ENCODE peak calls at places on chromosomes 11 and 22, in five cellular contexts. One of them, this sample, is unnamed.

GRCh38 chr11:90639687-90640086 is 416.8 kb upstream of the CHORDC1 start:
- DNase-seq in iris pigment epithelial cell: peak
- DNase-seq in germinal center: no peak
- DNase-seq in neural progenitor cell: no peak
- DNase-seq in HEK293T: no peak
- DNase-seq in this sample: no peak

GRCh38 chr11:58580311-58580710 is 1.4 kb downstream of the ZFP91 start:
- DNase-seq in iris pigment epithelial cell: no peak
- DNase-seq in germinal center: no peak
- DNase-seq in neural progenitor cell: no peak
- DNase-seq in HEK293T: no peak
- DNase-seq in this sample: no peak

GRCh38 chr11:9893474-9893873 is 229.6 kb downstream of the SWAP70 start:
- DNase-seq in iris pigment epithelial cell: peak
- DNase-seq in germinal center: no peak
- DNase-seq in neural progenitor cell: peak
- DNase-seq in HEK293T: no peak
- DNase-seq in this sample: no peak

GRCh38 chr11:85685820-85686459 is at the start of gene CCDC89:
- DNase-seq in iris pigment epithelial cell: peak
- DNase-seq in germinal center: peak
- DNase-seq in neural progenitor cell: peak
- DNase-seq in HEK293T: peak
- DNase-seq in this sample: no peak

GRCh38 chr22:19769393-19769715 is 8.8 kb downstream of the TBX1 start:
- DNase-seq in iris pigment epithelial cell: no peak
- DNase-seq in germinal center: no peak
- DNase-seq in neural progenitor cell: no peak
- DNase-seq in HEK293T: no peak
- DNase-seq in this sample: no peak

GRCh38 chr11:73971175-73971719 is 11.4 kb downstream of the UCP2 start:
- DNase-seq in iris pigment epithelial cell: no peak
- DNase-seq in germinal center: no peak
- DNase-seq in neural progenitor cell: no peak
- DNase-seq in HEK293T: no peak
- DNase-seq in this sample: no peak

GRCh38 chr22:26770624-26771023 is 113.2 kb downstream of the MIAT start:
- DNase-seq in iris pigment epithelial cell: peak
- DNase-seq in germinal center: no peak
- DNase-seq in neural progenitor cell: no peak
- DNase-seq in HEK293T: no peak
- DNase-seq in this sample: no peak

GRCh38 chr22:40819741-40820140 is 595 bp upstream of the SLC25A17 start:
- DNase-seq in iris pigment epithelial cell: peak
- DNase-seq in germinal center: peak
- DNase-seq in neural progenitor cell: peak
- DNase-seq in HEK293T: no peak
- DNase-seq in this sample: no peak

GRCh38 chr11:126083829-126084607 is 21.4 kb upstream of the CDON start:
- DNase-seq in iris pigment epithelial cell: no peak
- DNase-seq in germinal center: no peak
- DNase-seq in neural progenitor cell: peak
- DNase-seq in HEK293T: no peak
- DNase-seq in this sample: peak

GRCh38 chr11:11076276-11076675 is 218.4 kb upstream of the ZBED5 start:
- DNase-seq in iris pigment epithelial cell: no peak
- DNase-seq in germinal center: no peak
- DNase-seq in neural progenitor cell: no peak
- DNase-seq in HEK293T: no peak
- DNase-seq in this sample: no peak

GRCh38 chr11:105152556-105152955 is 13.0 kb upstream of the CARD18 start:
- DNase-seq in iris pigment epithelial cell: peak
- DNase-seq in germinal center: no peak
- DNase-seq in neural progenitor cell: no peak
- DNase-seq in HEK293T: no peak
- DNase-seq in this sample: no peak

GRCh38 chr11:71407356-71407755 is 40.8 kb downstream of the DHCR7 start:
- DNase-seq in iris pigment epithelial cell: no peak
- DNase-seq in germinal center: no peak
- DNase-seq in neural progenitor cell: no peak
- DNase-seq in HEK293T: no peak
- DNase-seq in this sample: no peak

GRCh38 chr22:44604455-44604854 is 97.5 kb upstream of the PRR5 start:
- DNase-seq in iris pigment epithelial cell: no peak
- DNase-seq in germinal center: no peak
- DNase-seq in neural progenitor cell: no peak
- DNase-seq in HEK293T: no peak
- DNase-seq in this sample: no peak

This sample was measured in neuronal stem cell.